ENCODE peak calls at places on chromosomes 3 and 15, in six cellular contexts. X is C1 segment of cervical spinal cord, G is body of pancreas, V is H4, U is activated T-cell treated with anti-CD3 and anti-CD28 coated beads for 1 hour, B is ACHN. W is an unnamed sample.

GRCh38 chr3:24525557-24525956 is 30.9 kb upstream of the THRB start:
- DNase-seq in B (no peak), U (no peak), V (no peak), G (no peak), X (no peak), W (no peak)

GRCh38 chr3:42605550-42606173 is 5.2 kb downstream of the NKTR start:
- DNase-seq in U (no peak), G (peak), B (no peak), X (no peak), V (no peak), W (no peak)

GRCh38 chr15:40857601-40858351 is 13.9 kb downstream of the SPINT1 start:
- DNase-seq in V (peak), G (peak), X (no peak), B (peak), U (peak), W (peak)

GRCh38 chr15:31031471-31032064 is 40.1 kb upstream of the MTMR10 start:
- DNase-seq in G (no peak), U (no peak), B (peak), X (no peak), V (peak), W (no peak)

GRCh38 chr15:26166429-26166828 is 303.3 kb upstream of the ATP10A start:
- DNase-seq in X (no peak), G (no peak), U (no peak), V (no peak), B (no peak), W (no peak)

GRCh38 chr3:43203022-43203421 is 83.3 kb upstream of the SNRK start:
- DNase-seq in U (no peak), G (no peak), V (no peak), X (no peak), B (no peak), W (no peak)

GRCh38 chr3:88000853-88001252 is 58.0 kb downstream of the CGGBP1 start:
- DNase-seq in U (no peak), B (no peak), V (no peak), X (no peak), G (peak), W (no peak)

GRCh38 chr15:74621936-74622335 is 6.3 kb downstream of the CLK3 start:
- DNase-seq in V (no peak), U (no peak), G (no peak), X (no peak), B (no peak), W (no peak)

GRCh38 chr3:157452097-157452496 is 15.4 kb downstream of the PTX3 start:
- DNase-seq in U (no peak), X (no peak), V (no peak), B (no peak), G (no peak), W (no peak)

GRCh38 chr15:79339588-79340314 is 28.8 kb downstream of the TMED3 start:
- DNase-seq in U (no peak), G (no peak), B (peak), V (peak), X (no peak), W (peak)

W was measured in thyroid gland.